ENCODE peak calls at places on chromosomes 6 and 20, in six cellular contexts. K, A, H, U, R and P are unnamed samples.

GRCh38 chr20:575230-575629 is 31.6 kb upstream of the CSNK2A1 start:
- DNase-seq in K (no peak), A (no peak), H (no peak), U (no peak), R (no peak), P (no peak)

GRCh38 chr6:91135406-91135805 is 548.5 kb upstream of the MAP3K7 start:
- DNase-seq in K (no peak), A (no peak), H (no peak), U (no peak), R (no peak), P (no peak)

GRCh38 chr20:513429-513828 is 30.2 kb downstream of the CSNK2A1 start:
- DNase-seq in K (no peak), A (no peak), H (no peak), U (no peak), R (no peak), P (peak; percentile 44)

GRCh38 chr20:21232546-21233280 is 70.4 kb upstream of the XRN2 start:
- DNase-seq in K (no peak), A (no peak), H (peak; percentile 48), U (no peak), R (no peak), P (no peak)

GRCh38 chr6:37985355-37985754 is 165.8 kb downstream of the ZFAND3 start:
- DNase-seq in K (no peak), A (no peak), H (no peak), U (no peak), R (no peak), P (no peak)

GRCh38 chr6:48141975-48142374 is 31.0 kb upstream of the PTCHD4 start:
- DNase-seq in K (no peak), A (no peak), H (no peak), U (no peak), R (no peak), P (no peak)

GRCh38 chr6:113997106-113997505 is 26.2 kb upstream of the HDAC2 start:
- DNase-seq in K (no peak), A (no peak), H (no peak), U (peak; percentile 79), R (no peak), P (peak; percentile 87)

GRCh38 chr20:61980647-61981583 is 84.8 kb downstream of the TAF4 start:
- DNase-seq in K (no peak), A (no peak), H (no peak), U (peak; percentile 21), R (no peak), P (no peak)

GRCh38 chr20:38152175-38153010 is 12.7 kb downstream of the TGM2 start:
- DNase-seq in K (no peak), A (no peak), H (no peak), U (peak; percentile 61), R (no peak), P (peak; percentile 73)

GRCh38 chr6:40293824-40294188 is 293.4 kb downstream of the LRFN2 start:
- DNase-seq in K (peak; percentile 49), A (peak; percentile 51), H (no peak), U (no peak), R (no peak), P (no peak)

GRCh38 chr6:43851204-43851855 is 81.3 kb downstream of the VEGFA start:
- DNase-seq in K (no peak), A (no peak), H (no peak), U (peak; percentile 70), R (peak; percentile 45), P (peak; percentile 73)

GRCh38 chr6:105804000-105804399 is 282.1 kb upstream of the PRDM1 start:
- DNase-seq in K (no peak), A (no peak), H (no peak), U (no peak), R (no peak), P (no peak)

GRCh38 chr6:44062105-44062770 is 65.0 kb downstream of the MRPL14 start:
- DNase-seq in K (no peak), A (no peak), H (no peak), U (no peak), R (no peak), P (no peak)

GRCh38 chr6:149443411-149444181 is 41.2 kb downstream of the ZC3H12D start:
- DNase-seq in K (no peak), A (no peak), H (no peak), U (peak; percentile 73), R (no peak), P (peak; percentile 81)

GRCh38 chr6:29845405-29846006 is 17.9 kb downstream of the HLA-G start:
- DNase-seq in K (no peak), A (no peak), H (no peak), U (no peak), R (peak; percentile 83), P (no peak)

GRCh38 chr6:169960531-169960890 is 209.1 kb downstream of the ERMARD start:
- DNase-seq in K (no peak), A (no peak), H (no peak), U (no peak), R (no peak), P (no peak)

GRCh38 chr6:43014434-43014909 is 423 bp downstream of the KLHDC3 start:
- DNase-seq in K (no peak), A (no peak), H (no peak), U (peak; percentile 63), R (no peak), P (peak; percentile 45)

GRCh38 chr6:169801396-169802160 is 50.2 kb downstream of the ERMARD start:
- DNase-seq in K (peak; percentile 32), A (peak; percentile 45), H (no peak), U (no peak), R (no peak), P (no peak)

GRCh38 chr6:32108094-32108627 is 977 bp downstream of the TNXB start:
- DNase-seq in K (no peak), A (no peak), H (no peak), U (peak; percentile 66), R (no peak), P (peak; percentile 21)

GRCh38 chr20:46621492-46621891 is 29.8 kb downstream of the SLC13A3 start:
- DNase-seq in K (no peak), A (no peak), H (no peak), U (peak; percentile 16), R (peak; percentile 38), P (peak; percentile 82)

GRCh38 chr20:59742351-59743095 is 138.2 kb downstream of the PHACTR3 start:
- DNase-seq in K (no peak), A (no peak), H (no peak), U (no peak), R (no peak), P (no peak)
- H3K14ac ChIP-seq in K (no peak overlapping the region), A (no peak overlapping the region), H (no peak overlapping the region), U (no peak overlapping the region), R (no peak overlapping the region), P (no peak overlapping the region)

DNA sequence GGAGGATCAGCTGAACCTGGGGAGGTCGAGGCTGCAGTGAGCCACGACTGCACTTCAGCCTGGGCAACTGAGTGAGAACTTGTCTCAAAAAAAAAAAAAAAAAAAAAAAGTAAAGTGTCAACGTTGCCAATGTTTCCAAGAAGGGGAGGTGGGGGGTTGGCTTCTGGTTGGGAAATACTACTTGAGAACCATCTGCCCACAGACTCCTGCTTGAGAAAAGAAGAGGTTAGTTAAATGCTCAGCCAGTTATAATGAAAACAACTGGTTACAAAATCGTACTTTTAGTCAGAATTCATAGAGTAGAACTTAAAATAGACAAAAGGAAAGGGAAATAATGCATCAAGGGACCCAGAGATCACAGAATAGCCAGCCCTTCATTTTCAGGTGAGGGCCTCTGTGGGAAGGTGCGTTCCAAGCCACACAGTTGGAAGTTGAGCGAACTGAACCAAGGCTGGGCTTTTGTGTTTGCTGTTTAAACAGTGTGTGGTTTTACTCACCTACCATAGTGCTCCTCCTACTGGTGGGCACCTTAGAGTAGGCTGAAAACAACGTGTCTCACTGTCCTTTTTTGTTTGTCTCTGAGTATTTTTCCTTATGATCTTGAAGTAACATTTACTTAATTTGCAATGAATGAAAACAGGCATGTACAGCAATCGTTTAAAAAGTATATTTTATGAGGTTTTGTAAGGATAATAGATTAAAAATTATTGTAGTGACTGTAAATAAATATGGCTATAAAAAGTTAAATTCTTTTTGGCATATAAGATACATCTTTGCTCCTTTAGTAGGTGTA is 200.7 kb downstream of the BCAS1 start:
- DNase-seq in K (peak; percentile 80), A (no peak), H (peak; percentile 50), U (peak; percentile 78), R (peak; percentile 76), P (peak; percentile 74)
- H2BK120ac ChIP-seq in K (no peak overlapping the region), A (no peak overlapping the region), H (no peak overlapping the region), U (peak overlapping the region; percentile 15), R (peak overlapping the region; percentile 74), P (peak overlapping the region; percentile 86)

DNA sequence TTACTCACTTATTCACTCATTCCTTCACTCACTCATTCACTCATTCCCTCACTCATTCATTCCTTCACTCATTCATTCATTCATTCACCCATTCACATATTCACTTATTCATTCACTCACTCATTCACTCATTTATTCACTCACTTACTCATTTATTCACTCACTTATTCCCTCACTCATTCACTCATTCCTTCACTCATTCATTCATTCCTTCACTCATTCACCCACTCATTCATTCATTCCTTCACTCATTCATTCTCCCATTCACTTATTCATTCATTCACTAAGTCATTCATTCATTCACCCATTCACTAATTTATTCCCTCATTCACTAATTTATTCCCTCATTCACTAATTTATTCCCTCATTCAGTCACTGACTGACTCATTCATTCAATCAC is 127.6 kb downstream of the EDN3 start:
- DNase-seq in K (no peak), A (no peak), H (no peak), U (no peak), R (no peak), P (no peak)
- H3K14ac ChIP-seq in K (no peak overlapping the region), A (no peak overlapping the region), H (no peak overlapping the region), U (no peak overlapping the region), R (no peak overlapping the region), P (no peak overlapping the region)

GRCh38 chr6:5029609-5030008 is 25.8 kb upstream of the RPP40 start:
- DNase-seq in K (no peak), A (no peak), H (no peak), U (no peak), R (no peak), P (no peak)

GRCh38 chr6:5028301-5028700 is 24.5 kb upstream of the RPP40 start:
- DNase-seq in K (no peak), A (no peak), H (no peak), U (no peak), R (no peak), P (no peak)

GRCh38 chr6:5028921-5029320 is 25.1 kb upstream of the RPP40 start:
- DNase-seq in K (no peak), A (no peak), H (no peak), U (no peak), R (no peak), P (no peak)

GRCh38 chr6:5023923-5024322 is 20.1 kb upstream of the RPP40 start:
- DNase-seq in K (no peak), A (no peak), H (no peak), U (no peak), R (no peak), P (no peak)

DNA sequence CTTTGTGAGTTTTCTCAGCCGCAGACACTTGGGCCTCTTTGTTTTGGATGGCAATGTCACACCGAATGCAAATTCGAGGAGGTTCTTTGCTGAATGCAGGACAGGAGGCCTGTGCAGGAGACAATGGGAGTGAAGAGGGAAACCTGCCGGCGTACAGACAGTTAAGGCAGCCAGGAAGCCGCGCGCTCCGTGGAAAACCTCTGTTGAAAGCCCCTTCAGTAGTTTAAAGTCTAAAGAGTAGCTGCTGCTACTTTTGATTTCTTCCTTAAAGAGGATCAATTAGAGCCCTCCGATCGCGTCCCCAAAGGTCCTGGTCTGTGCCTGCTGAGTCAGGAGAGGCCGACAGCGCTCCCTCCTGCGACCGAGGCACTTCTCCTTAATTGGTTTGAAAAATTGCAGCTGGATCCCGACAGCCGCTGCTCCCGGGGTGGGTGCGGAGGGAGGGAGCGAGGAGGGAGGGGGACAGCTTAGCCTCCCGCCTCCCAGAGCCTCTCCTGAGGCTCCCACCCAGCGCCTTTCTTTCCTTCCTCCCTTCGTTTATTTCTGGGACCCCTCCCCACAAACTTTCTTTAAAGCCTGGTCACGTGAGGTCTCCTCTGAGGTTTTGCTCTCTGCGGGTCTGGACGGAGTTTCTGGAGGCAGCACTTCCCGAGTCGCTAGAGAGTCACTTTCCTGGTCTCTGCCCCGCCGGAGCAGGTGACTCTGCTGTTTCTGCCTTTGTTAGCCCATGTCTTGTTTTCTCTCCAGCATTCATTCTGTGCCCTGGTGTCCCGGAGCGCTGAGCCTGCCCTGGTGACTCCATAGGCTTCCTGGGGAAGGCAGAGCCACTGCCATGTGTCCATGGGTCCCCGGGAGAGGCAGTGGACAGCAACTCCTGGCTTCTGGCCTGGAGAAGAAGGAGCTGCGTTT is 22.3 kb upstream of the RPP40 start:
- DNase-seq in K (peak; percentile 76), A (peak; percentile 71), H (peak; percentile 58), U (peak; percentile 78), R (peak; percentile 31), P (peak; percentile 30)
- H2BK120ac ChIP-seq in K (no peak overlapping the region), A (peak overlapping the region; percentile 75), H (peak overlapping the region; percentile 37), U (peak overlapping the region; percentile 12), R (peak overlapping the region; percentile 26), P (peak overlapping the region; percentile 73)